ENCODE peak calls at places on chromosomes 16 and 17, in ten cellular contexts. L is CD4-positive, CD25-positive, alpha-beta regulatory T cell; R is heart right ventricle; G is GM23338; Q is GM23248; O is adrenal gland; C is mesenchymal stem cell; M is breast epithelium; T is body of pancreas; Z is heart left ventricle. X is an unnamed sample. For H3K4me1, the result is how much of the 10 kb centered on the place peaks cover.

GRCh38 chr17:43601280-43602050 is 55.3 kb upstream of the ETV4 start:
- DNase-seq in Z (peak), C (no peak), G (no peak), Q (no peak), M (no peak), O (no peak), L (no peak), T (peak), R (peak), X (peak)

GRCh38 chr17:42135664-42136653 is 13.4 kb downstream of the HSPB9 start:
- DNase-seq in M (no peak), Q (peak), Z (peak), O (no peak), L (no peak), T (peak), R (peak), C (peak), G (peak), X (peak)

GRCh38 chr16:30778549-30779244 is 8.3 kb downstream of the ZNF629 start:
- DNase-seq in C (peak), M (no peak), T (no peak), G (peak), Z (no peak), L (no peak), Q (no peak), R (no peak), O (no peak), X (no peak)

GRCh38 chr17:4499431-4500187 is 928 bp downstream of the SPNS2 start:
- DNase-seq in T (no peak), Z (peak), C (peak), Q (no peak), G (peak), R (peak), M (no peak), L (peak), O (no peak), X (no peak)

GRCh38 chr17:73784015-73784603 is 139.9 kb upstream of the SDK2 start:
- DNase-seq in M (peak), R (no peak), Z (no peak), L (no peak), T (no peak), C (no peak), O (no peak), G (no peak), Q (no peak), X (no peak)

GRCh38 chr16:89909777-89910716 is 8.6 kb upstream of the MC1R start:
- DNase-seq in T (peak), M (peak), G (peak), Q (peak), R (peak), Z (peak), O (peak), L (peak), C (peak), X (peak)

GRCh38 chr17:31321481-31321880 is at the start of gene EVI2A:
- DNase-seq in O (no peak), M (no peak), Q (peak), L (peak), R (peak), T (no peak), C (peak), G (peak), Z (peak), X (no peak)

GRCh38 chr16:23962001-23962400 is 126.2 kb downstream of the PRKCB start:
- DNase-seq in Z (no peak), L (no peak), R (no peak), Q (no peak), O (no peak), T (no peak), G (no peak), C (no peak), M (no peak), X (no peak)

GRCh38 chr17:75894049-75894742 is 2.6 kb downstream of the TRIM65 start:
- DNase-seq in Q (no peak), R (no peak), C (no peak), Z (no peak), L (no peak), G (peak), T (no peak), O (no peak), M (no peak), X (no peak)

GRCh38 chr17:61360318-61360717 is 39.3 kb upstream of the TBX2 start:
- DNase-seq in R (no peak), G (no peak), Q (no peak), L (no peak), Z (no peak), T (no peak), M (no peak), O (no peak), C (no peak), X (no peak)

GRCh38 chr16:76639685-76640289 is 362.6 kb downstream of the CNTNAP4 start:
- DNase-seq in Q (peak), G (peak), L (no peak), C (peak), M (no peak), Z (no peak), R (no peak), O (no peak), T (peak), X (no peak)

GRCh38 chr17:56596741-56597494 is 3.4 kb downstream of the NOG start:
- DNase-seq in R (no peak), C (peak), Q (peak), M (no peak), L (no peak), T (no peak), Z (no peak), O (no peak), G (peak), X (no peak)

GRCh38 chr16:89097528-89097846 is 3.8 kb downstream of the ACSF3 start:
- DNase-seq in C (no peak), M (no peak), G (no peak), O (no peak), Q (no peak), L (no peak), T (no peak), Z (no peak), R (no peak), X (no peak)

GRCh38 chr17:50799582-50799981 is 32.3 kb upstream of the ANKRD40CL start:
- DNase-seq in M (no peak), Q (no peak), O (no peak), G (no peak), Z (no peak), R (no peak), L (no peak), T (no peak), C (no peak), X (no peak)

GRCh38 chr16:89052824-89053724 is 40.6 kb upstream of the ACSF3 start:
- DNase-seq in G (no peak), R (no peak), Z (no peak), O (no peak), Q (peak), M (peak), L (no peak), T (no peak), C (no peak), X (no peak)

GRCh38 chr16:74700206-74701040 is at the start of gene MLKL:
- DNase-seq in M (no peak), O (peak), L (peak), R (peak), T (peak), C (peak), Q (peak), G (peak), Z (peak), X (peak)

GRCh38 chr17:65184235-65184959 is 47.2 kb downstream of the RGS9 start:
- DNase-seq in M (no peak), G (no peak), T (no peak), R (no peak), Q (no peak), C (no peak), Z (no peak), O (no peak), L (no peak), X (no peak)

GRCh38 chr16:81335669-81336068 is 20.9 kb downstream of the GAN start:
- DNase-seq in O (no peak), C (no peak), R (no peak), G (no peak), T (no peak), Z (no peak), Q (peak), L (no peak), M (no peak), X (no peak)

GRCh38 chr17:44311562-44312181 is 3.3 kb downstream of the RUNDC3A start:
- DNase-seq in Q (no peak), L (no peak), G (no peak), R (no peak), Z (no peak), T (no peak), M (no peak), C (no peak), O (no peak), X (no peak)

GRCh38 chr17:58513913-58514794 is at the start of gene MTMR4:
- DNase-seq in Z (peak), R (peak), O (peak), Q (peak), G (peak), T (peak), C (peak), L (peak), M (peak), X (peak)

GRCh38 chr17:77704048-77704815 is 254.3 kb upstream of the TNRC6C start:
- DNase-seq in C (peak), Z (no peak), O (no peak), Q (no peak), G (no peak), T (no peak), R (no peak), L (no peak), M (no peak), X (no peak)

GRCh38 chr17:43212641-43213490 is 1.2 kb downstream of the TMEM106A start:
- DNase-seq in T (peak), G (no peak), Z (no peak), L (no peak), O (no peak), M (no peak), R (no peak), C (no peak), Q (peak), X (no peak)

GRCh38 chr17:75693500-75694481 is 26.7 kb downstream of the SAP30BP start:
- DNase-seq in M (peak), L (no peak), Z (peak), O (no peak), G (peak), T (peak), R (peak), Q (peak), C (peak), X (peak)

GRCh38 chr16:645852-646678 is 3.1 kb upstream of the WDR90 start:
- DNase-seq in O (no peak), R (peak), L (no peak), M (no peak), C (no peak), G (peak), Q (no peak), Z (peak), T (no peak), X (peak)

GRCh38 chr17:18184143-18185007 is 747 bp downstream of the ALKBH5 start:
- DNase-seq in C (peak), R (peak), L (peak), Q (peak), O (peak), T (peak), Z (peak), G (peak), M (peak), X (peak)

GRCh38 chr16:22788190-22788530 is 25.8 kb upstream of the HS3ST2 start:
- DNase-seq in R (no peak), L (no peak), M (no peak), G (no peak), T (no peak), Q (no peak), C (no peak), O (no peak), Z (no peak), X (no peak)

GRCh38 chr17:48952904-48953303 is 8.3 kb upstream of the SNF8 start:
- DNase-seq in C (peak), O (no peak), M (no peak), L (no peak), R (no peak), Q (no peak), Z (no peak), T (no peak), G (no peak), X (no peak)

GRCh38 chr16:89431158-89431584 is 59.2 kb downstream of the ANKRD11 start:
- DNase-seq in Q (peak), Z (no peak), M (peak), T (no peak), L (no peak), G (no peak), O (no peak), R (no peak), C (peak), X (no peak)

GRCh38 chr17:68491381-68491849 is 20.8 kb upstream of the PRKAR1A start:
- DNase-seq in T (peak), Z (peak), M (no peak), O (no peak), L (no peak), Q (no peak), G (no peak), R (peak), C (no peak), X (peak)

GRCh38 chr16:89507219-89507833 is 877 bp upstream of the SPG7 start:
- DNase-seq in R (no peak), Z (no peak), C (no peak), Q (peak), G (no peak), T (no peak), M (no peak), O (no peak), L (peak), X (no peak)

GRCh38 chr16:87618216-87618615 is 15.9 kb downstream of the JPH3 start:
- DNase-seq in T (no peak), R (no peak), C (no peak), O (no peak), G (no peak), Q (no peak), L (no peak), Z (no peak), M (no peak), X (no peak)

GRCh38 chr16:69273009-69273408 is 38.1 kb upstream of the VPS4A start:
- DNase-seq in M (no peak), Z (no peak), C (peak), L (no peak), R (no peak), G (no peak), O (no peak), Q (peak), T (no peak), X (no peak)

GRCh38 chr16:22360963-22361659 is 13.3 kb downstream of the CDR2 start:
- DNase-seq in L (no peak), Q (no peak), C (peak), O (no peak), Z (no peak), T (no peak), R (no peak), M (no peak), G (no peak), X (no peak)

GRCh38 chr16:22684282-22685161 is 129.4 kb upstream of the HS3ST2 start:
- DNase-seq in Q (peak), R (no peak), T (no peak), O (no peak), C (no peak), G (no peak), Z (no peak), L (no peak), M (no peak), X (no peak)

GRCh38 chr17:41823580-41823979 is 10.8 kb downstream of the FKBP10 start:
- DNase-seq in L (no peak), O (no peak), M (no peak), R (no peak), G (no peak), Q (no peak), Z (no peak), T (no peak), C (no peak), X (no peak)

GRCh38 chr16:54210437-54211081 is 76.0 kb downstream of the IRX3 start:
- DNase-seq in R (no peak), G (no peak), Q (no peak), C (no peak), T (no peak), L (no peak), O (no peak), Z (no peak), M (no peak), X (no peak)

GRCh38 chr17:81061027-81061426 is 26.1 kb downstream of the BAIAP2 start:
- DNase-seq in G (no peak), M (no peak), O (no peak), R (no peak), L (no peak), Q (no peak), T (no peak), Z (no peak), C (no peak), X (no peak)
- H3K4me1 ChIP-seq in G (under half), M (under half), O (under half), R (half or more), L (under half), Q (under half), T (under half), Z (under half), C (half or more), X (half or more)

GRCh38 chr16:56423584-56424403 is 1.6 kb downstream of the AMFR start:
- DNase-seq in M (no peak), L (peak), C (peak), Z (no peak), T (no peak), G (no peak), R (no peak), Q (peak), O (no peak), X (no peak)

GRCh38 chr16:56424404-56424765 is 960 bp downstream of the AMFR start:
- DNase-seq in T (no peak), C (peak), Q (peak), M (no peak), Z (no peak), R (peak), O (no peak), L (no peak), G (peak), X (no peak)

GRCh38 chr16:56421976-56422669 is 3.2 kb downstream of the AMFR start:
- DNase-seq in R (no peak), G (no peak), C (no peak), L (no peak), O (no peak), M (no peak), T (no peak), Z (no peak), Q (no peak), X (no peak)

GRCh38 chr16:56421313-56421712 is 4.0 kb downstream of the AMFR start:
- DNase-seq in L (no peak), R (no peak), Z (no peak), C (no peak), G (no peak), Q (no peak), O (no peak), T (no peak), M (no peak), X (no peak)

GRCh38 chr16:56422896-56423441 is 2.4 kb downstream of the AMFR start:
- DNase-seq in C (no peak), G (no peak), M (no peak), L (no peak), Q (no peak), Z (no peak), O (no peak), R (no peak), T (no peak), X (no peak)
- H3K4me3 ChIP-seq in C (no peak), G (no peak), M (peak), L (peak), Q (peak), Z (peak), O (no peak), R (no peak), T (no peak), X (no peak)

GRCh38 chr17:80983545-80983944 is 8.1 kb upstream of the CHMP6 start:
- DNase-seq in T (no peak), Q (no peak), C (no peak), Z (no peak), R (no peak), L (no peak), G (no peak), O (no peak), M (no peak), X (no peak)

GRCh38 chr17:80987941-80988461 is 3.6 kb upstream of the CHMP6 start:
- DNase-seq in R (no peak), G (no peak), C (no peak), Q (no peak), Z (peak), T (no peak), M (no peak), L (no peak), O (no peak), X (peak)

GRCh38 chr17:80986816-80987480 is 4.7 kb upstream of the CHMP6 start:
- DNase-seq in T (no peak), L (no peak), Z (peak), G (no peak), C (no peak), O (no peak), M (no peak), R (no peak), Q (no peak), X (no peak)

GRCh38 chr17:80984749-80985148 is 6.9 kb upstream of the CHMP6 start:
- DNase-seq in G (peak), Z (no peak), C (peak), O (no peak), R (no peak), L (no peak), Q (peak), M (no peak), T (no peak), X (no peak)

DNA sequence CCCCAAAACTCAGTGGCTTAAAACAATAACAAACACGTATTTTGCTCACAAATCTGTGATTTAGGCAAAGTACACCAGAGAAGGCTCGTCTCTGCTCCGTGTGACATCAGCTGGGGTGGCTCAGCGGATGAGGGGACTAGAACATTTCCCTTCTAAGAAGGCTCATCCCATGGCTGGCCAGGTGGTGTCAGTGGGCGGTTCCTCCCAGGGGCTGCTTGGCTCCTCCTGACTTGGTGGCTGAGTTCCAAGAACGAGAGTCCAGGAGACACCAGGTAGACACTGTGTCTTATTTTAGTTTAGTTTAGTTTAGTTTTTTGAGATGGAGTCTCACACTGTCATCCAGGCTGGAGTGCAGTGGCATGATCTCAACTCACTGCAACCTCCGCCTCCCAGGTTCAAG is 5.6 kb upstream of the CHMP6 start:
- DNase-seq in C (no peak), G (no peak), O (no peak), L (no peak), T (no peak), Q (no peak), R (no peak), M (no peak), Z (no peak), X (no peak)
- H3K27ac ChIP-seq in C (no peak), G (no peak), O (no peak), L (no peak), T (no peak), Q (no peak), R (no peak), M (no peak), Z (no peak), X (no peak)

GRCh38 chr17:8166731-8167130 is 4.0 kb upstream of the VAMP2 start:
- DNase-seq in M (no peak), G (no peak), R (no peak), O (no peak), Q (no peak), Z (no peak), L (no peak), C (no peak), T (no peak), X (no peak)
- H3K4me1 ChIP-seq in M (under half), G (under half), R (under half), O (under half), Q (under half), Z (under half), L (under half), C (under half), T (under half), X (under half)

DNA sequence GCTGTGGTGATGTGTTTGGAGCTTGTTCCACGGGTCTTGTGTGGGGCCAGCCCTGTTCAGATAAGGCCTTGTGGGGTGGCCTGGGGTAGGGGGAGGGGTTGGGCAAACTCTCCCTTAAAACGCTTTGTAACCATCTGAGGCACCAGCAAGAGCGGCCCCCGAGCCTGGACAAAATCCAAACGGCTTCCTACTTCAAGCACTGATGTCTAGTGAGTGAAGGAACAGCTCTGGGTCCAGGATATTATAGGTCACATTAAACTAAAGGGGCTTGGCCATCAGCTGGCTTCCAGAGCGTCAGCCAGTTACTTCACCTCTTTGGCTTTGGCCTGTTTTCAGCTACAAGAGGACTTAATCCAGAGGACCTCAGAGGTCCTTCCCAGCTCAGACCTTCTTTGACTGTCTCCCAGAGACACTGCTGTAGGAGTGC is 11.9 kb downstream of the SERPINF1 start:
- DNase-seq in R (no peak), Z (no peak), L (no peak), T (no peak), O (no peak), G (no peak), C (no peak), M (no peak), Q (no peak), X (no peak)
- H3K4me3 ChIP-seq in R (no peak), Z (no peak), L (no peak), T (no peak), O (no peak), G (no peak), C (no peak), M (no peak), Q (no peak), X (no peak)

X was measured in left ventricle myocardium inferior.